ENCODE peak calls at places on chromosome 5, in seven cellular contexts. J is A673, F is astrocyte, K is epithelial cell of esophagus, P is brain microvascular endothelial cell, Q is A549, S is GM13976. V is an unnamed sample.

GRCh38 chr5:135033026-135033861 is 784 bp downstream of the PITX1 start:
- DNase-seq in J (peak), F (no peak), K (peak), P (no peak), Q (peak), S (peak), V (no peak)

GRCh38 chr5:135036405-135036804 is 2.4 kb upstream of the PITX1 start:
- DNase-seq in J (no peak), F (no peak), K (no peak), P (no peak), Q (no peak), S (no peak), V (no peak)

GRCh38 chr5:118980438-118980837 is 7.9 kb downstream of the DTWD2 start:
- DNase-seq in J (no peak), F (no peak), K (no peak), P (no peak), Q (no peak), S (no peak), V (no peak)

GRCh38 chr5:68344447-68345111 is 129.0 kb downstream of the PIK3R1 start:
- DNase-seq in J (peak), F (peak), K (peak), P (peak), Q (peak), S (peak), V (no peak)

GRCh38 chr5:167296680-167297079 is 994.8 kb upstream of the WWC1 start:
- DNase-seq in J (no peak), F (no peak), K (no peak), P (peak), Q (no peak), S (no peak), V (no peak)

GRCh38 chr5:27465140-27465539 is 426.8 kb upstream of the CDH9 start:
- DNase-seq in J (no peak), F (no peak), K (no peak), P (no peak), Q (no peak), S (no peak), V (no peak)

GRCh38 chr5:1659100-1660036 is 135.6 kb upstream of the LPCAT1 start:
- DNase-seq in J (no peak), F (no peak), K (no peak), P (no peak), Q (no peak), S (no peak), V (no peak)

GRCh38 chr5:143923634-143924265 is 111.8 kb downstream of the HMHB1 start:
- DNase-seq in J (no peak), F (peak), K (peak), P (no peak), Q (peak), S (no peak), V (no peak)

GRCh38 chr5:109654455-109654854 is 35.3 kb upstream of the MAN2A1 start:
- DNase-seq in J (no peak), F (no peak), K (peak), P (peak), Q (no peak), S (no peak), V (no peak)

GRCh38 chr5:171523781-171524180 is 104.3 kb downstream of the FGF18 start:
- DNase-seq in J (no peak), F (no peak), K (no peak), P (no peak), Q (no peak), S (no peak), V (no peak)

GRCh38 chr5:175464414-175465233 is 13.7 kb upstream of the SFXN1 start:
- DNase-seq in J (peak), F (no peak), K (peak), P (peak), Q (peak), S (peak), V (no peak)

GRCh38 chr5:530556-530955 is 6.3 kb upstream of the SLC9A3 start:
- DNase-seq in J (no peak), F (no peak), K (no peak), P (no peak), Q (no peak), S (no peak), V (no peak)

GRCh38 chr5:172920447-172920849 is 38.8 kb upstream of the RPL26L1 start:
- DNase-seq in J (peak), F (peak), K (peak), P (peak), Q (peak), S (no peak), V (no peak)

GRCh38 chr5:133123297-133123696 is 71.5 kb downstream of the HSPA4 start:
- DNase-seq in J (no peak), F (no peak), K (no peak), P (no peak), Q (no peak), S (no peak), V (no peak)

GRCh38 chr5:17012289-17012688 is 76.2 kb upstream of the MYO10 start:
- DNase-seq in J (no peak), F (peak), K (peak), P (peak), Q (peak), S (no peak), V (no peak)

GRCh38 chr5:41148448-41148847 is 64.9 kb downstream of the C6 start:
- DNase-seq in J (no peak), F (no peak), K (no peak), P (no peak), Q (no peak), S (no peak), V (no peak)

GRCh38 chr5:59790399-59791130 is 103.0 kb downstream of the PDE4D start:
- DNase-seq in J (peak), F (peak), K (peak), P (no peak), Q (peak), S (peak), V (no peak)

GRCh38 chr5:58544926-58545325 is 37.9 kb upstream of the RAB3C start:
- DNase-seq in J (no peak), F (no peak), K (no peak), P (no peak), Q (no peak), S (no peak), V (no peak)

GRCh38 chr5:56734066-56734766 is 81.1 kb upstream of the MAP3K1 start:
- DNase-seq in J (no peak), F (no peak), K (no peak), P (no peak), Q (no peak), S (no peak), V (no peak)

GRCh38 chr5:142316051-142316450 is 8.8 kb downstream of the SPRY4 start:
- DNase-seq in J (peak), F (no peak), K (no peak), P (no peak), Q (no peak), S (no peak), V (no peak)

GRCh38 chr5:141513627-141514329 is 24.9 kb downstream of the PCDHGC5 start:
- DNase-seq in J (peak), F (peak), K (peak), P (peak), Q (no peak), S (peak), V (peak)

GRCh38 chr5:120640793-120641192 is 176.7 kb downstream of the PRR16 start:
- DNase-seq in J (no peak), F (no peak), K (no peak), P (no peak), Q (no peak), S (no peak), V (no peak)

DNA sequence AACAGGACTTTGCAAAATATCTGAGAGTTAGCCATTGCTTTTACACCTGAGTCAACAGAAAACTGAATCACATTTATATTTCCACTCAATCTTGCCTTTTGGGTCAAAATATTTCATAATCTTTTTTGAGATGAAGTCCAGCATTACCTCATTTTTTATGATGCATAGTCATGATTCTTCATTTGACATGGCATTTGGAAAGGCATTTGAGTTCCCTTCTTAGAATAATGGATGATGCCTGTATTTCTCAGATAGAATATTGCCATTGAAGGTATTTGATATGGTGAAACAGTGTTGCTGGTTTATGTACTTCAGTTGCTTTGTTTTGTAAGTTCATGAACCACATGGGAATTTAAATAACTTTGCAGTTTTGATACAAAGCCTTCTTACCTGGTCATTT is 180.4 kb downstream of the PRR16 start:
- DNase-seq in J (no peak), F (no peak), K (peak), P (no peak), Q (no peak), S (no peak), V (no peak)
- TF ChIP-seq CTCF in J (no peak), F (no peak), K (no peak), P (no peak), Q (no peak), S (no peak), V (no peak)

DNA sequence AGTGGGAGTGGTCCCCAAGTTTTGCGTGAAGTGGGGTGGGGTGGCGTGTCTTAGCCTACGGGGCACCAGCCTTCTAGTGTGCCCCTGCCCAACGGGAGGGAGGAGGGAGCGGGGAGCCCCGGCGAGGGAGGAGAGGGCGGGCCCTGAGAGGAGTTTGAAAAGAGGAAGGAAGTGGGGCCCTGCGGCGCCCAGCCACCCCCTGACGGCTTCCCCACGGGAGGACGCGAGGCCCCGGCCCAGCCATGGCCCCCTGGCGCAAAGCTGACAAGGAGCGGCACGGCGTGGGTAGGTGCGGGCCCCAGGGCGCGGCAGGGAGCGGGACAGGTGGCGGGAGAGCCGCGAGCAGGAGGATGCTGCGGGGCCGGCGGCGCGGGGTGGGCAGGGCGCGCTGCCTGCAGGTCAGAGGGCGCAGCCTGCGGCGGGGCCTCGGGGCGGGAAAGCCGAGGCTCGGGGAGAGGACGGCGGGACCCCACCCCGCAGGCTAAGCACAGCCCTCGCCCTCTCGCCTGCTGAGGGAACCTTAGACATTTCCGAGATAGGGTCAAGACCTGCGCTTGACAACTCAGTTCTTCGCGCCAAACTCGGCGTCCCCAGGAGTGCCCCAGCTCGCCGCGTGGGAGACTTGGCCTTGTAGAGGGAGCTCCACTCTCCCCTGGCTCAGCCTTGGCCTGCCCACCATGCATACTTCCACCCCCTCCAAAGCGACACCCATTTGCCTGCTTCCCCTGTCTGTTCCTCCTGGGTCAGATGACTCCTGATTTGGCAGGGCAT is at the start of gene DOCK2:
- DNase-seq in J (no peak), F (no peak), K (no peak), P (no peak), Q (no peak), S (peak), V (peak)
- TF ChIP-seq CTCF in J (no peak), F (no peak), K (no peak), P (no peak), Q (no peak), S (no peak), V (no peak)

DNA sequence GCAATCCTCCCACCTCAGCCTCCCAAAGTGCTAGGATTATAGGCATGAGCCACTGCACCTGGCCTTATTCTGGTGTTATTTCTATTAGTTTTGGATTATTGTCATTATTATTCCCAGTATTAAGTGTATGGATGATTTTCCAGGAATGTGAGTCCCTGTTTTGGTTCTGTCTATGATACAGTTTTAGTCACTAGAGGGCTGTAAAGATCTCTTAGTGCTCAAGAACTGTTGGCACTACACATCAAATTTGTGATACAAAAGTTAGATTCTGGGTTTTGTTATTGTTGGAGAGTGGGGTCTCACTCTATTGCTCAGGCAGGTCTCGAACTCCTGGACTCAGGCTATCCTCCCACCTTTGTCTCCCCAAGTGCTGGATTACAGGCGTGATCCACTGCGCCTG is 12.1 kb downstream of the CCL28 start:
- DNase-seq in J (no peak), F (peak), K (peak), P (no peak), Q (no peak), S (no peak), V (no peak)
- TF ChIP-seq CTCF in J (peak), F (no peak), K (peak), P (peak), Q (peak), S (no peak), V (no peak)

GRCh38 chr5:11064763-11065450 is 303.9 kb upstream of the DAP start:
- DNase-seq in J (no peak), F (no peak), K (no peak), P (no peak), Q (no peak), S (no peak), V (no peak)

GRCh38 chr5:11056560-11056959 is 295.5 kb upstream of the DAP start:
- DNase-seq in J (no peak), F (no peak), K (no peak), P (no peak), Q (no peak), S (no peak), V (no peak)

DNA sequence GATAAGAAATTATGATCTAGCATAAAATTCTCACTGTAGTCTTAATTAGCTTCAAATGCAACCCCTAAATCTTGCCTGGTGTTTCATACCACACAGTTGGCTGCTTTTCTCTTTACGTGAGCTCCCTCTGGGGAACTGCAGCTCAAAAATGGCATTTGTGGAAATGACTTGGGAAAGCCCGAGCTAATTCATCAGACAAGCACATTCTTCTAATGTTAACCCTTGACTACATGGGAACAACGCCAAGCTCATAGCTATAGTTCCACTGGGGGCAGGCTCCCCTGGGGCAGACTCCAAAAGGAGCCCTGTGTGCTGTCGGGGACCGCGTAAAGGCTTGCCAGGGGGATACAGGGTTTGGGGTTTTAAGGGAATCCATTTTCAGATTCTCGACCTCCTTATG is 301.3 kb upstream of the DAP start:
- DNase-seq in J (peak), F (peak), K (no peak), P (peak), Q (no peak), S (no peak), V (no peak)
- TF ChIP-seq CTCF in J (no peak), F (no peak), K (no peak), P (peak), Q (no peak), S (no peak), V (no peak)

GRCh38 chr5:160961761-160962160 is 109.8 kb upstream of the ATP10B start:
- DNase-seq in J (no peak), F (no peak), K (peak), P (no peak), Q (no peak), S (no peak), V (no peak)

GRCh38 chr5:160957312-160957711 is 105.3 kb upstream of the ATP10B start:
- DNase-seq in J (no peak), F (no peak), K (no peak), P (no peak), Q (no peak), S (no peak), V (no peak)

GRCh38 chr5:160960592-160960991 is 108.6 kb upstream of the ATP10B start:
- DNase-seq in J (no peak), F (no peak), K (no peak), P (no peak), Q (no peak), S (no peak), V (no peak)

GRCh38 chr5:160961030-160961429 is 109.0 kb upstream of the ATP10B start:
- DNase-seq in J (no peak), F (no peak), K (no peak), P (no peak), Q (no peak), S (no peak), V (no peak)

GRCh38 chr5:160959804-160960203 is 107.8 kb upstream of the ATP10B start:
- DNase-seq in J (no peak), F (peak), K (peak), P (no peak), Q (no peak), S (no peak), V (no peak)
- TF ChIP-seq CTCF in J (no peak), F (no peak), K (no peak), P (no peak), Q (no peak), S (no peak), V (no peak)

DNA sequence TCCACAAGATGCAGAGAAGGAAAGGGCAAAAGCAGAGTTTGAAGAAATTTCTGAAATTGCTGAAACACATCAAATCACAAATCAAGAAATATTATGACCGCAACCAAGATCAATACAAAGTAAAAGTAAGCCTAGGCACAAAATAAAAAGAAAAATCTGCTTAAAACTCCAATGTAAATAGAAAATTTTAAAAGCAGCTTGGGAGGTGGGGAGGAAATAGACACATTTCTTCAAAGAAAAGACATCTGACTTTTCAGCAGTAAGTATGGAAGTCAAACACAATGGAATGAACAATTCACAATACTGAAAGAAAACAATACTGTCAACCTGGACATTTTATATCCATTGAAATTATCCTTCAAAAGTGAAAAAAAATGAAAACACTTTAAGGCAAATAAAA is 55.1 kb downstream of the HTR4 start:
- DNase-seq in J (no peak), F (no peak), K (no peak), P (no peak), Q (no peak), S (no peak), V (no peak)
- TF ChIP-seq CTCF in J (no peak), F (no peak), K (no peak), P (no peak), Q (no peak), S (no peak), V (no peak)

DNA sequence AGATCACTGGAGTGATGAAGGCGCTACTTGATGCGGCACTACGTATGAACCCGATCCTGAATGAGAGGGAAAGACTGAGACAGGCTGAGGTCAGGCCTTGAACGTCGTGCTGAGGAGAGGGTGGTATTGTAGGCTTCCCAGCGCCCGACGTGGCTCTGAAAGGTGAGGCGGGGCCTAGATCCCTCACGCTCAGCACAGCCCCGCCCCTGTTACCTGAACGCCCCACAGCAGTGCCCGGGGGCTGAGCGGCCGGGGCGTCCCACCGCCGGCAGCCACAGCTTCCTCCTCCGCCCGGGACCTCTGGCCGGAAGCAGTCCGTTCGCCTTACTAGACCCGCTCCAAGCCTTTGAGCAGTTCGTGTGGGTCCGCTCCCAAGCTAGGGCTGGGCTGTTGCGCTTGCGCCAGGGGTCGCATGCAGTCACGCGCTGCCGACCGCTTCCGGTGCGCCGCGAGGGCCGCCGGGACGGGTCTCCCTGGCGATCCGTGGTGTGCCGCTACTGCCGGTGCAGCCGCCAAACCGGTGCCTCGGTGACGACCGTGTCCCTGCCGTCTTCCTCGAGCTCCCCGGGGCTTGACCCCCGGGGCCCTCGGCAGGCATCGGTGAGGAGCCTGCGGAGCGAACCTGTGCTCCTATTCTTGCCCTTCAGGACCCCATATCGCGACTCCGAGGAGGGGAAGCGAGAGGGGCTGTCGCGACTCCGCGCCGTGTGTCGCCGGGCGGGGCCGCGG is at the start of the genes HMGXB3 and TIGD6:
- DNase-seq in J (peak), F (peak), K (peak), P (peak), Q (peak), S (peak), V (peak)
- TF ChIP-seq CTCF in J (no peak), F (no peak), K (peak), P (no peak), Q (no peak), S (no peak), V (no peak)

GRCh38 chr5:111223790-111224560 is at the start of gene CAMK4:
- DNase-seq in J (peak), F (peak), K (peak), P (peak), Q (peak), S (peak), V (no peak)
- TF ChIP-seq CTCF in J (no peak), F (no peak), K (no peak), P (peak), Q (no peak), S (peak), V (no peak)

GRCh38 chr5:79200573-79201183 is 35.3 kb upstream of the JMY start:
- DNase-seq in J (peak), F (no peak), K (no peak), P (peak), Q (peak), S (peak), V (no peak)
- TF ChIP-seq CTCF in J (peak), F (peak), K (peak), P (peak), Q (peak), S (peak), V (peak)